ENCODE peak calls at places on chromosome 20, in seven cellular contexts. A, Z, M, V, D, N and B are unnamed samples.

GRCh38 chr20:63092660-63093215 is 86.0 kb upstream of the BHLHE23 start:
- DNase-seq in A (no peak), Z (no peak), M (no peak), V (peak), D (no peak), N (peak), B (no peak)

GRCh38 chr20:63706852-63707557 is 771 bp downstream of the ARFRP1 start:
- DNase-seq in A (no peak), Z (peak), M (peak), V (no peak), D (peak), N (peak), B (peak)

GRCh38 chr20:32474009-32474716 is 111.0 kb downstream of the NOL4L start:
- DNase-seq in A (no peak), Z (no peak), M (no peak), V (peak), D (no peak), N (peak), B (no peak)

GRCh38 chr20:45857836-45858250 is 429 bp downstream of the ZSWIM3 start:
- DNase-seq in A (no peak), Z (no peak), M (no peak), V (no peak), D (no peak), N (no peak), B (no peak)

GRCh38 chr20:53547664-53548239 is 45.9 kb downstream of the ZNF217 start:
- DNase-seq in A (peak), Z (peak), M (peak), V (no peak), D (peak), N (peak), B (peak)

GRCh38 chr20:41738584-41739193 is 120.5 kb upstream of the CHD6 start:
- DNase-seq in A (no peak), Z (peak), M (peak), V (no peak), D (peak), N (peak), B (no peak)

GRCh38 chr20:1813101-1813529 is 82.1 kb upstream of the SIRPA start:
- DNase-seq in A (peak), Z (no peak), M (peak), V (peak), D (peak), N (peak), B (peak)

GRCh38 chr20:63060057-63060991 is 53.6 kb upstream of the BHLHE23 start:
- DNase-seq in A (no peak), Z (no peak), M (no peak), V (peak), D (no peak), N (peak), B (peak)

GRCh38 chr20:9977629-9978028 is 57.2 kb upstream of the ANKEF1 start:
- DNase-seq in A (no peak), Z (no peak), M (peak), V (no peak), D (no peak), N (no peak), B (no peak)

GRCh38 chr20:22626501-22626900 is 42.1 kb upstream of the FOXA2 start:
- DNase-seq in A (no peak), Z (no peak), M (no peak), V (no peak), D (no peak), N (no peak), B (no peak)

GRCh38 chr20:62772103-62772611 is 24.1 kb upstream of the MRGBP start:
- DNase-seq in A (no peak), Z (no peak), M (no peak), V (peak), D (no peak), N (no peak), B (no peak)

GRCh38 chr20:63090682-63091571 is 84.2 kb upstream of the BHLHE23 start:
- DNase-seq in A (no peak), Z (no peak), M (no peak), V (peak), D (no peak), N (peak), B (no peak)

GRCh38 chr20:347640-348484 is 951 bp downstream of the NRSN2 start:
- DNase-seq in A (no peak), Z (peak), M (peak), V (peak), D (peak), N (peak), B (peak)

GRCh38 chr20:5888051-5888450 is 62.3 kb downstream of the TRMT6 start:
- DNase-seq in A (no peak), Z (no peak), M (peak), V (no peak), D (no peak), N (no peak), B (no peak)

GRCh38 chr20:62517901-62518610 is 42.3 kb upstream of the GATA5 start:
- DNase-seq in A (no peak), Z (no peak), M (no peak), V (no peak), D (no peak), N (no peak), B (no peak)

GRCh38 chr20:35297153-35297552 is 4.9 kb upstream of the FAM83C start:
- DNase-seq in A (no peak), Z (no peak), M (no peak), V (peak), D (no peak), N (no peak), B (no peak)

DNA sequence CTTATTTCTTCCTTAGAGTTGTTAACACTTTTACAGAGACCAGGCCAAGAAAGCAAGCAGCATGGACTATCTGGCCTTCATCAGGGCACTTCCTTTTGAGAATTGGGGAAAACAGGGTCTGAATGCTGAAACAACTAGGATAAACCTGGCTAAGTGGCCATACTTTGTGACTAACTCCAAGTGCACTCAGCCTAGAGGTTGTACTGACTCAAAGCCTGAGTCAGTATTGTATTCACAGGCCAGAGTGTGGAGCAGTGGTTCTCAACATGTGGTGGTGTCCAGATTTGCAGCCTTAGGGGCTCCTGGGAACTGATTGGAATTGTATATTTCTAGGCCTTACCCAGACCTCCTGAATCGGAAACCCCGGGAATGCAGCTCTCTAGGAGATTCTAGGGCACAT is 20.1 kb downstream of the SEC23B start:
- DNase-seq in A (no peak), Z (no peak), M (peak), V (no peak), D (no peak), N (no peak), B (peak)
- TF ChIP-seq CTCF in A (no peak), Z (no peak), M (no peak), V (no peak), D (no peak), N (no peak), B (no peak)

GRCh38 chr20:36950432-36951197 is 893 bp downstream of the SAMHD1 start:
- DNase-seq in A (no peak), Z (no peak), M (no peak), V (no peak), D (peak), N (peak), B (peak)

GRCh38 chr20:36956674-36957073 is 5.2 kb upstream of the SAMHD1 start:
- DNase-seq in A (no peak), Z (no peak), M (no peak), V (no peak), D (no peak), N (no peak), B (no peak)

GRCh38 chr20:36951977-36952738 is 650 bp upstream of the SAMHD1 start:
- DNase-seq in A (no peak), Z (no peak), M (no peak), V (no peak), D (no peak), N (peak), B (no peak)

DNA sequence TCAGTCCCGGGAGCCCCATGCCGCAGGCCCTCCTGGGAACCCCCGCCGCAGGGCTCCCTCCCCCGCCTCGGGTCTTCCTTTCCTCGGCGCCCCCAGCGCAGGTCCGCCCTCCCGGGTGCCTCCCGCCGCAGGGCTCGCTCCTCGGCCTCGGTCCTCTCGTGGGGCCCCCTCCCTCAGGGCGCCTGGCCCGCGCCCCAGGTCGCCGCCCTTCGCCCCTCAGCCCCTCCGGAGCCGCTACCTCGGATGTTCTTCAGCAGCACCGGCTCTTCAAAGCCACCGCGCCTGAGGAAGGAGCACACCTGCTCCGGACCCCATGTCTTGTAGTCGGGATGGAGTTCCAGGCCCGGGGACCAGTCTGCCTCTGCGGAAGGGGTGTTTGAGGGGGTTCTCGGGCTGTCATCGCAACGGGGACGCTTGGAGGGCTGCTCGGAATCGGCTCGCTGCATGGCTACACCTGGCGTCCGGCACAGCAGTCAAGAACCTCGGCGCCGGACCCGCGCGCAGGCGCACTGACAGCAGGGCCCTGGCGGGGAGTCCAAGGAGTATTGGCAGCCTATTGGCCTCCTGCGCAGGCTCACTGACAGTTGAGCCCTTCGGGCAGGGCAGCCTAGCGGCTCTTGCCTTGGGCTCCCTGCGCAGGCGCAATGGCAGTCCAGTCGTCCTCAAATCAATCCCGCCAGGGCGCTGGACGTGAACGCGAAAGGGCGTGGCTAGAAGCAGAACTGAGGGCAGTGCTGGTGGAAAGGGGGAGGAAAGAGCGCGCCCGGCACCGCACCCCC is at the start of gene SAMHD1:
- DNase-seq in A (peak), Z (peak), M (peak), V (peak), D (peak), N (peak), B (peak)
- TF ChIP-seq CTCF in A (no peak), Z (no peak), M (peak), V (peak), D (peak), N (peak), B (no peak)

DNA sequence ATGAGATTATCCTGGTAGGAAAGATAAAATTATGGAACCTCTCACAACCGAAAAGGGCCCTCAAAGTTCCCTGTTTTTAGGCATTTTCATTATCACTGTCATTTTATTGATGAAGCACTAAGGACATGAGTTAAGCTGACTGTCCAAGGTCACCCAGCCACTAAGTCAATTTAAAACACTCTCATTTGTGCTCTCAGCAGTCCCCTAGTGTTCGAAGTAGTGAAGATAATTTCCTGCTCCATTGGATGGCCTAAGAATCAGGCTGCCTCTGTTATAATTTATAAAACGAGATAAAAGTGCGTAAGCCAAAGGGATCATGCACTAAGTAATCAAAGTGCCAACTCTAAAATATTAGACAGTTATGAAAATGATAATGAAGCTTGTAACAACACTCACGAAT is 169.1 kb downstream of the KIF16B start:
- DNase-seq in A (no peak), Z (no peak), M (no peak), V (no peak), D (no peak), N (no peak), B (no peak)
- TF ChIP-seq CTCF in A (no peak), Z (no peak), M (no peak), V (no peak), D (no peak), N (no peak), B (no peak)

DNA sequence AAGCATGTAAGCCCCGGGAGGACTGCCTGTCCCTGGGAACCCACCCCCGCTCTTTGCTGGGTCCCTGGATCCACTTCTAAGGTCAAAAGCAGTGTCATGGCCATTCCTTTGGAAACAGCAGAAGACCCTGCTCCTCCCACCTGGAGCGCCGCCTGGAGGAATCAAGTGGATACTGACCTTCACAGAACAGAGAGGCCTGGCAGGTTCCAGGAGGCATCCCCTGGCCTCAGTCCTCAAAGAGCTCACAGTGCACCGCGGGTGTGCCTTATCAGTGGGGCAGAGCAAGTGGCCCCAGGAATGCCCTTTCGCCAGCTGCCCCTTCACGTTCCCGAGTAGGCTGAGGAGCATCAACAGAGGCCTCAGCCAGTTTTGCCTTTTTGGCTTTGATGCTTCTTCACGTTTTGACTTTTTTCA is 11.1 kb upstream of the SLC4A11 start:
- DNase-seq in A (no peak), Z (peak), M (no peak), V (no peak), D (no peak), N (no peak), B (no peak)
- TF ChIP-seq CTCF in A (peak), Z (peak), M (peak), V (peak), D (peak), N (no peak), B (peak)

DNA sequence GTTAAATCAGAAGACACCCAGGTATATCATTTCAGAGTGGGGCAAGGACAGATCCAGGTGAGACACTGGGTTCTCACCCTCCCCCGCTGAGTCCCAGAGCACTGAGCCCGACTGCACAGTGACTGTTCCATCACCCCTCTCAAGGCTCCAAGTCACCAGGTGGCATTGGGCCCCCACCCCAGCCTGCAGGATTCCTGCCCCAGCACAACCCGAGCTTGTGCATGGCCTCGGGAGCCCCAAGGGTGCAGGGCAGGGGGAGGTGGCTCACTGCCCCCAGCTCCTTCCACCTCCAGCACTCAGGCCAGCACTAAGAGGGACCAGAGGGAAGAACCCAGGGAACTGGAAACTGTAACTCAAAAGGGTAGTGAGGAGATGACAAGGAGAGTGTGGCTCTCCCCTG is 39.3 kb upstream of the CST5 start:
- DNase-seq in A (no peak), Z (no peak), M (no peak), V (no peak), D (no peak), N (no peak), B (no peak)
- TF ChIP-seq CTCF in A (no peak), Z (no peak), M (no peak), V (no peak), D (no peak), N (no peak), B (no peak)

GRCh38 chr20:24049081-24049480 is 60.5 kb upstream of the GGTLC1 start:
- DNase-seq in A (no peak), Z (no peak), M (no peak), V (no peak), D (no peak), N (no peak), B (no peak)
- TF ChIP-seq CTCF in A (no peak), Z (no peak), M (no peak), V (no peak), D (no peak), N (no peak), B (no peak)

DNA sequence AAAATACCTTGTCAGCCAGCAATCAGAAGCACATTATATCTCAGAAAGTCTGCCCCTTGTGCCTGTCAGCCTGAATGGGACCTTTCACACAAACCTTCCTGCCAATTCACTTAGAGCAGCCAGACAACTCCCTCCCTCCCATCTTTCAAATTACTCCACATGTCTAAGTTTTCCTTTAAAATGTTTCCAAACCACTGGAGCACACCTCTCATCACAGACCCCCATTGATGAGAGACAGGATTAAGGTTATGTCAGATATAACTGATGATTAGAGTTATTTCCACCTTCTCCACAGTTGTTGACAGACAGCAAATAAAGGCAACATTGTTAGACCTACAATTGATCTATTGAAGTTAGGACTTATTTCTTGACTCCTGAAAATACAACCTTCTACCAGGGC is 408.4 kb downstream of the PLCB1 start:
- DNase-seq in A (no peak), Z (no peak), M (no peak), V (no peak), D (no peak), N (no peak), B (no peak)
- TF ChIP-seq CTCF in A (no peak), Z (no peak), M (no peak), V (no peak), D (no peak), N (no peak), B (no peak)

DNA sequence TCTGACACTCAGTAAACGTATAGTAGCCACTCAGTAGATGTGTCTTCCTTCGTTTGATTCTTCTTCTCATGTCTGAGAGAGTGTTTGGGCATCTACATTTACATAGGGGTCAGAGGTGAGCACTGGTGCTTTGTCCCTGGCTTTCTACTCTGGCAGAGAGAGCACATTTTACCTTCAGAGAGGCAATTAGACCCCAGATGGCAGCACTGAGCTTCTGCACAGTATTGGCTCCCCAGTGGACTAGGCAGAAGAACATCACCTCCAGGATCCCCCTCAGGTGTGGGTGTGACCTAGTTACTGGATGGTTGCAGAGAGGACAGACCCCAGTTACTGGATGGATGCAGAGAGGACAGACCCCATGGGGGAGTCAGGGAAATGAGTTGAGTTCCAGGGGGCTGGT is 327.2 kb downstream of the DHX35 start:
- DNase-seq in A (no peak), Z (peak), M (no peak), V (no peak), D (no peak), N (no peak), B (no peak)
- TF ChIP-seq CTCF in A (no peak), Z (no peak), M (peak), V (peak), D (no peak), N (no peak), B (no peak)

GRCh38 chr20:11845311-11845710 is 72.4 kb upstream of the BTBD3 start:
- DNase-seq in A (no peak), Z (no peak), M (no peak), V (no peak), D (no peak), N (no peak), B (peak)

GRCh38 chr20:11846131-11846530 is 71.6 kb upstream of the BTBD3 start:
- DNase-seq in A (no peak), Z (no peak), M (no peak), V (no peak), D (no peak), N (no peak), B (no peak)

GRCh38 chr20:11844691-11845090 is 73.0 kb upstream of the BTBD3 start:
- DNase-seq in A (no peak), Z (no peak), M (no peak), V (no peak), D (no peak), N (no peak), B (no peak)

GRCh38 chr20:11841972-11842461 is 75.7 kb upstream of the BTBD3 start:
- DNase-seq in A (no peak), Z (no peak), M (no peak), V (no peak), D (no peak), N (no peak), B (no peak)

DNA sequence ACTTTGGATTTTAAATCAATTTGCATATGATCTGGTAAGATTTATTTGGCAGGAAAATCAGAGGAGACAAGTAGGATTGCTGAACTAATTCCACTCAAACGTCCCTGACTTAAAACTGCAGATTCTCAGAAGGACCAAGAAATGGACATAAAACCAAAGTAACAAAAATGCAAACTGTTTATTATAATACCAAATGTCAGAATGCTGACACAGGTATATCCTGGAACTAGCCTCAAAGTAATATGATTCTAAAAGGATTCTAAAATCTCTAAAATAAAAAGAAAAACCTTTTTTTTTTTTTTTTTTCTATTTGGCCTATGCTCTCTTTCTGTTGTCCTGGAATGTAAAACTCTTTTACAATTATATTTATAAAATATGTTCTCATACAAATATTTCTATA is 74.4 kb upstream of the BTBD3 start:
- DNase-seq in A (no peak), Z (no peak), M (no peak), V (no peak), D (no peak), N (no peak), B (no peak)
- TF ChIP-seq CTCF in A (no peak), Z (no peak), M (no peak), V (no peak), D (no peak), N (no peak), B (no peak)